ENCODE peak calls at places on chromosomes 7 and 10, in five cellular contexts. F is epithelial cell of esophagus, C is uterus, J is WTC11, W is gastrocnemius medialis. T is an unnamed sample.

GRCh38 chr7:74625446-74625845 is 32.1 kb upstream of the GTF2I start:
- DNase-seq in F (peak), C (no peak), J (no peak), W (no peak), T (no peak)

GRCh38 chr10:96587255-96588059 is 645 bp upstream of the TM9SF3 start:
- DNase-seq in F (peak), C (peak), J (no peak), W (peak), T (no peak)

GRCh38 chr7:111082351-111082750 is 8.6 kb upstream of the LRRN3 start:
- DNase-seq in F (no peak), C (no peak), J (no peak), W (no peak), T (no peak)

GRCh38 chr7:11702938-11703337 is 129.1 kb downstream of the THSD7A start:
- DNase-seq in F (no peak), C (peak), J (no peak), W (peak), T (no peak)

GRCh38 chr10:62512732-62513475 is 138.7 kb downstream of the ZNF365 start:
- DNase-seq in F (peak), C (no peak), J (no peak), W (no peak), T (no peak)

GRCh38 chr7:14389052-14389988 is 399.9 kb upstream of the ETV1 start:
- DNase-seq in F (no peak), C (no peak), J (no peak), W (no peak), T (no peak)

GRCh38 chr10:103688451-103688850 is 166.9 kb downstream of the SH3PXD2A start:
- DNase-seq in F (no peak), C (no peak), J (no peak), W (no peak), T (no peak)

GRCh38 chr10:95782274-95782830 is 26.4 kb downstream of the ENTPD1 start:
- DNase-seq in F (no peak), C (no peak), J (no peak), W (no peak), T (no peak)

GRCh38 chr10:75414527-75414926 is 13.0 kb upstream of the ZNF503 start:
- DNase-seq in F (no peak), C (no peak), J (no peak), W (no peak), T (no peak)

GRCh38 chr10:75470901-75471300 is 39.5 kb downstream of the LRMDA start:
- DNase-seq in F (no peak), C (peak), J (no peak), W (no peak), T (no peak)

GRCh38 chr10:30357075-30357801 is 8.2 kb upstream of the MTPAP start:
- DNase-seq in F (peak), C (no peak), J (no peak), W (no peak), T (no peak)

GRCh38 chr7:113405296-113406056 is 287.1 kb upstream of the SMIM30 start:
- DNase-seq in F (no peak), C (no peak), J (no peak), W (no peak), T (no peak)

GRCh38 chr7:153628825-153629224 is 423.4 kb upstream of the DPP6 start:
- DNase-seq in F (no peak), C (no peak), J (no peak), W (no peak), T (no peak)

GRCh38 chr7:130273081-130273699 is 6.5 kb downstream of the CPA2 start:
- DNase-seq in F (peak), C (peak), J (peak), W (no peak), T (no peak)

GRCh38 chr7:26574476-26574875 is 282.8 kb downstream of the SNX10 start:
- DNase-seq in F (peak), C (no peak), J (no peak), W (no peak), T (no peak)

GRCh38 chr7:86925221-86925620 is 134.2 kb downstream of the ELAPOR2 start:
- DNase-seq in F (no peak), C (no peak), J (no peak), W (no peak), T (no peak)

GRCh38 chr10:133179651-133180050 is 19.6 kb downstream of the KNDC1 start:
- DNase-seq in F (no peak), C (no peak), J (no peak), W (no peak), T (no peak)

GRCh38 chr7:92602352-92603088 is 12.3 kb upstream of the FAM133B start:
- DNase-seq in F (peak), C (no peak), J (no peak), W (no peak), T (no peak)

GRCh38 chr10:5959116-5959515 is 18.2 kb downstream of the IL15RA start:
- DNase-seq in F (no peak), C (no peak), J (no peak), W (peak), T (no peak)

GRCh38 chr7:29843106-29843505 is 36.8 kb downstream of the WIPF3 start:
- DNase-seq in F (no peak), C (no peak), J (no peak), W (no peak), T (no peak)

GRCh38 chr10:58796242-58796641 is 283.6 kb downstream of the BICC1 start:
- DNase-seq in F (peak), C (no peak), J (no peak), W (no peak), T (no peak)

GRCh38 chr7:83267141-83267631 is 104.5 kb upstream of the PCLO start:
- DNase-seq in F (peak), C (no peak), J (no peak), W (no peak), T (no peak)

GRCh38 chr10:88399240-88399639 is 183.9 kb downstream of the RNLS start:
- DNase-seq in F (no peak), C (no peak), J (no peak), W (no peak), T (no peak)

GRCh38 chr10:88404133-88404532 is 179.0 kb downstream of the RNLS start:
- DNase-seq in F (no peak), C (no peak), J (no peak), W (no peak), T (no peak)

GRCh38 chr10:88401671-88402347 is 181.3 kb downstream of the RNLS start:
- DNase-seq in F (peak), C (no peak), J (no peak), W (no peak), T (no peak)
- TF ChIP-seq CTCF in F (peak), C (peak), J (no peak), W (peak), T (no peak)

DNA sequence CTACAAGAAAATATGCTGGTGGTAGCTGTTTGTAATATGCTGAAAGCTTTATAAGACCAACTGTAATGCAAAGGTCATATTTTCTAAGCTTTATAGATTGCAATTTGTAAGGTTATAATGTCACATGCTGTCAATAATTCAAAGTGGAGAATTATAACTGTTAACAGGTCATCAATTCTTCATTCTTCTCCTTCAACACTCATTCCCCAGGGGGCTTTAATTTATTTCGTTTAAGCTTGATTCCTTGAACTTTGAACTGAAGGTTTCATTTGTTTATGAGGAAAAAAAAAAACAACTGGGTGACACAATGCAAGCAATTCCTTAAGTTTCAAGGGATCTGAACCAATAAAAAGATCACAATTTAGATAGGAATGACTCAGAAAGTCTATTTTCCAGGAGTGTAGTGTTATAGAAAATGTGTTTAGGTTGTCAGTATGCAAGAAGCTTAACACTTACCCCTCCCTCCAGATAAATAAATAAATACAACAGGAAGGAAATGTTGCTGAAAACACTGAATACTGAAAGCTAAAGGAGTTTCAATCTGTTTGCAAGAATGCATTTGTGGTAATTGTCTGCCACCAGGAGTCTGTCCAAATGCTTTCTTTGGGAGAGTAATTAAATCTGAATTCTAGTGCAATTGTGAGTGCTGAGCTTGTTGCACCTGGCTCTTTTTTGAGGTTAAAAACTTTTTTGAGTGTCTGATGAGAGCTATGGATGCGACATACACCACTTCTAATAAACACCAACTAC is 183.6 kb downstream of the SORCS1 start:
- DNase-seq in F (no peak), C (no peak), J (no peak), W (no peak), T (no peak)
- TF ChIP-seq CTCF in F (no peak), C (no peak), J (no peak), W (no peak), T (peak)

GRCh38 chr7:128217030-128217805 is 23.9 kb upstream of the LEP start:
- DNase-seq in F (peak), C (no peak), J (peak), W (no peak), T (no peak)

GRCh38 chr7:128219646-128220045 is 21.4 kb upstream of the LEP start:
- DNase-seq in F (no peak), C (no peak), J (no peak), W (no peak), T (no peak)

GRCh38 chr7:128215281-128215680 is 25.8 kb upstream of the LEP start:
- DNase-seq in F (peak), C (no peak), J (no peak), W (no peak), T (no peak)

GRCh38 chr7:128215739-128216138 is 25.3 kb upstream of the LEP start:
- DNase-seq in F (no peak), C (no peak), J (no peak), W (no peak), T (no peak)

DNA sequence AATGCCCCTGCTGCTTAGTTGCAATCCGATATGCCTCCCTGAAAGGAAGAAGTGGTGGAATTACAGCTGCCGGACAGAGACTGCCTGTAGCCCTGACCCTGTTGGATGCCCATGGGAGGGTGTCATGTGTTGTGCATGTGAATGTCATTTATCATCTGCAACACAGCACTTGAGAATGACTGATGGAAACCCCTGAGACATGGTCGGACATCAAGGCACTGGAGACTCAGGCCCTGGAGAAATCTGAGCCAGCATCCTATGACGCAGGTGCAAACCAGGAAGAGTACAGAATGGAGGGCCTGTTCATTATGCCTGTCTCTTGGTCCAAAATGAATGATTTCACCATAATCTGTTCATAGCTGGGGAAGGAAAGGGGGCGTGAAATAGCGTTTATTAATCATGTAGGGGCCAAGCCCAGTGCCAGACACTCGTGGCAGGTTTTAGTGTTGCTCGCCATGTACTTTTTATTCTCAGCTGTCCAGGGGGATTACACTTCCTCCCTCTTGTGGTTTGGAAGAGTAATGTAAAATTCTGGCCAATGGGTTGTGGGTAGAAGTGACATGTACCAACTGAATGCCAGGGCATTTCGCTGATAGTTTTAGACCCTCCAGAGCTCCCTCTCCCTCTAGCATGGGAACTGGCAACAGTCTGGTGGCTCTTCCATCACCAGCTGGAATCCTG is 23.0 kb upstream of the LEP start:
- DNase-seq in F (no peak), C (no peak), J (no peak), W (no peak), T (no peak)
- TF ChIP-seq CTCF in F (no peak), C (no peak), J (peak), W (no peak), T (no peak)

DNA sequence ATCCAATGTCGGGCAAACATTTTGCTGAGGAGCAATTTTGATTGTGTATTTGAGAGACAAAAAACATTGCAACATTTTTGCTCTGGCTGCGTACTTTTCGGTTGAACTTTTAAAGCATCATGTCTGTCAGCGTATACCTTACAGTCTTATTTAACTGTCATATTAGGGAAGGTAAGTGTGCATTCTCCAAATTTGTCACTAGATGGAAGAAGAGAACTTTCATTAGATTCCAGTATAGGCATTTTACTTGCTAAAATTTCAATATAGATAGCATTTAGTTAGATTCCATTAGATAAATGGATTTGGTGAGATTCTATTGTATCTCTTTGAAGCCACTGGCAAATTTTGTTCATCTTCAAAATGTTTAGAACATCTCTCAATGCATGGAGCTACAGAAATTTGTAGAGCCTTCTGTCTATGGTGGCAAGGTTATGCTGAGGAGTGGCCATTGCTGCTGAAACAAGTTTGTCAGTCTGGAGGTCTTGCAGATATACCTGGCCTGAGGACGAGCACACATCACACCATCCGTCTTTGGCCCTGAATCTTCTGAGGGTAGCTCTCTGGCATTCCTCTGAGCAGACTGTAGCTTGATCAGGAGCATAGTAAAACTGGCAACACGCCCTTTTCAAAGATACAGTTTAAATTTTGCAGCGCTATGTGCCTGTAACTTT is 437.5 kb upstream of the MBL2 start:
- DNase-seq in F (peak), C (no peak), J (no peak), W (no peak), T (no peak)
- TF ChIP-seq CTCF in F (peak), C (no peak), J (peak), W (no peak), T (no peak)

DNA sequence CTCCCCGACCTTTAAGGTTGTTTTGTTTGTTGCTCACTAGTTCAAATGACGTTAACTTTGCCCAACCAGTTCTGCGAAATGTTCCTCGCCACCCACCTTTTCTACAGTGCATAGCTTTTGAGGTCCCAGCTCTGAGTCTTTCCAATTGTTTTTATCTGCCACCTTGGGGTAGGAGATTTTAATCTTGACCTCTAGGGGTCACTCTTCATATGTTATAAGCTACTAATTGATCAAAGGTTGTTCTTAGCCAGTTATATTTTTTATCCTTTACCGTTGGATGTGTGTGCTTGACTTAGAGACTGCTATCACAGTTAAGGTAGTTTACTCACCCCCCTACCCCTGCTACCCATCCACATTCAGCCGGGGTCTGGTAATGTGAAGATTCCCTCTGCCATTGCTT is 372.4 kb downstream of the SUGCT start:
- DNase-seq in F (peak), C (no peak), J (no peak), W (no peak), T (peak)
- TF ChIP-seq CTCF in F (no peak), C (no peak), J (peak), W (no peak), T (peak)

GRCh38 chr7:132247995-132248618 is 328.2 kb downstream of the PLXNA4 start:
- DNase-seq in F (no peak), C (no peak), J (no peak), W (no peak), T (no peak)

GRCh38 chr7:132248841-132249590 is 327.3 kb downstream of the PLXNA4 start:
- DNase-seq in F (no peak), C (no peak), J (no peak), W (no peak), T (no peak)

GRCh38 chr7:132251327-132251659 is 325.0 kb downstream of the PLXNA4 start:
- DNase-seq in F (peak), C (peak), J (peak), W (peak), T (no peak)

GRCh38 chr7:132250480-132251326 is 325.6 kb downstream of the PLXNA4 start:
- DNase-seq in F (no peak), C (no peak), J (no peak), W (no peak), T (no peak)

DNA sequence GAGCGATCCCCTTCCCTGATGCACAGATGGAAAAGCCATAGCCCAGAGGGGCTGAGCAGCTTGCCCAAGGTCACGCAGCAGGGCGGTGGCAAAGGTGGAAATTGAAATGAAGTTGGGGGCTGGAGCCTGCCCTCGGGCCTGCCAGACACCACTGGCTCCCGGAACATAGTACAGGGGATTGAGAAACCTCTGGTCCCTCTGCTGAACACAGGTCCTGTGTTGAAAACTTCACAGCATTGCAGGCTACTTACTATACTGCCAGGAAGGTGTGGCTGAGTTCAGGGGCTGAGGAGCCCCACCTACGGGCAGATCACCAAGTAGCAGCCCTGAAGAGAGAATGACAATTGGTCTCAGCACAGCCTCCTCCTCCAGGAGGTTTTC is 326.7 kb downstream of the PLXNA4 start:
- DNase-seq in F (peak), C (no peak), J (peak), W (peak), T (peak)
- TF ChIP-seq CTCF in F (peak), C (no peak), J (no peak), W (no peak), T (peak)